ENCODE peak calls at places on chromosomes 11 and 22, in four cellular contexts. Z, H, S and R are unnamed samples.

GRCh38 chr11:58863697-58864096 is 19.2 kb upstream of the GLYATL2 start:
- DNase-seq in Z (no peak), H (no peak), S (no peak), R (no peak)

GRCh38 chr22:27135582-27135981 is 478.2 kb downstream of the MIAT start:
- DNase-seq in Z (no peak), H (no peak), S (peak), R (no peak)

GRCh38 chr11:123239371-123240150 is 44.5 kb upstream of the CLMP start:
- DNase-seq in Z (no peak), H (no peak), S (no peak), R (no peak)

GRCh38 chr11:28133146-28133545 is 25.0 kb downstream of the METTL15 start:
- DNase-seq in Z (no peak), H (no peak), S (no peak), R (no peak)

GRCh38 chr11:35066029-35066428 is 72.9 kb upstream of the CD44 start:
- DNase-seq in Z (no peak), H (no peak), S (no peak), R (no peak)

GRCh38 chr11:59556115-59556882 is 45.0 kb downstream of the OR4D9 start:
- DNase-seq in Z (peak), H (peak), S (peak), R (peak)

GRCh38 chr11:92399702-92400101 is 175.1 kb downstream of the FAT3 start:
- DNase-seq in Z (no peak), H (no peak), S (no peak), R (no peak)

GRCh38 chr11:46800177-46800576 is 45.9 kb downstream of the CKAP5 start:
- DNase-seq in Z (no peak), H (no peak), S (no peak), R (no peak)

GRCh38 chr22:17167486-17167885 is 8.4 kb upstream of the HDHD5 start:
- DNase-seq in Z (no peak), H (no peak), S (no peak), R (no peak)

GRCh38 chr11:81237139-81237538 is 1496.5 kb downstream of the FAM181B start:
- DNase-seq in Z (no peak), H (no peak), S (no peak), R (peak)

GRCh38 chr11:12625438-12626071 is 48.7 kb upstream of the TEAD1 start:
- DNase-seq in Z (no peak), H (no peak), S (peak), R (no peak)

GRCh38 chr11:104650234-104650633 is 248.0 kb downstream of the CASP12 start:
- DNase-seq in Z (no peak), H (no peak), S (no peak), R (no peak)

GRCh38 chr11:57426754-57427691 is at the start of gene SLC43A3:
- DNase-seq in Z (peak), H (peak), S (peak), R (peak)

GRCh38 chr11:84117394-84117793 is 831.2 kb upstream of the CCDC90B start:
- DNase-seq in Z (no peak), H (no peak), S (peak), R (no peak)

DNA sequence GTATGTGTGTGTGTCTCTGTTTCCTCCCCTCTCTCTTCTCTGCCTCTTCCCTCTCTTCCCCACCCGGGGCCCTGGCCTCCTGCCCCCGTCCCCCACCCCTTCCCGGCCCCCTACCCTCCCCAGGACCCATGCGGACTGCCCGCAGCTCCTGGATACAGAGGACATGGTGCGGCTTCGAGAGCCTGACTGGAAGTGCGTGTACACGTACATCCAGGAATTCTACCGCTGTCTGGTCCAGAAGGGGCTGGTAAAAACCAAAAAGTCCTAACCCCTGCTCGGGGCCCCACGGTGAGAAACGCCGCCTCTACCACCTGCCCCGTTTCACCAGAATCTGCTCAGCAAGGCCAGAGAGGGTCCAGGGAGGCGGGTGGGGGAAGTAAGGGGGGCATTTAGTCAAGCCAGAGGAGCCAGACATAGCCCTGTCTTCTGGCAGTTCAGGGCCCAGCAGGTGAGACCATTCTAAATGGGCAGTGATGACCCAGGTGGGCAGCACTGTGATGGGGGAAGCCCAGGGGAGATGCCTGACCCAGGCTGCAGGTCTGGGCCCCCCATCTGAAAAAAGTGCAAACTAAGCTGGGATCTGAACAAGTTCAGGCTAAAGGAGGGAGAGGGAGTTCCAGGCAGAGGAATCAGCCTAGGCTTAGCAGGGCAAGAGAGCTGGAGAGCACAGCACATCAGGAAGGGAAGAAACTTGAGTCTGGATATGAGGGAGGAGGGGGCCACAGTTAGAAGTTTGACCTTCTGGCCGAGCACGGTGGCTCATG is 6.4 kb downstream of the SELENOM start:
- DNase-seq in Z (no peak), H (no peak), S (no peak), R (no peak)
- TF ChIP-seq CTCF in Z (no peak), H (no peak), S (no peak), R (no peak)

DNA sequence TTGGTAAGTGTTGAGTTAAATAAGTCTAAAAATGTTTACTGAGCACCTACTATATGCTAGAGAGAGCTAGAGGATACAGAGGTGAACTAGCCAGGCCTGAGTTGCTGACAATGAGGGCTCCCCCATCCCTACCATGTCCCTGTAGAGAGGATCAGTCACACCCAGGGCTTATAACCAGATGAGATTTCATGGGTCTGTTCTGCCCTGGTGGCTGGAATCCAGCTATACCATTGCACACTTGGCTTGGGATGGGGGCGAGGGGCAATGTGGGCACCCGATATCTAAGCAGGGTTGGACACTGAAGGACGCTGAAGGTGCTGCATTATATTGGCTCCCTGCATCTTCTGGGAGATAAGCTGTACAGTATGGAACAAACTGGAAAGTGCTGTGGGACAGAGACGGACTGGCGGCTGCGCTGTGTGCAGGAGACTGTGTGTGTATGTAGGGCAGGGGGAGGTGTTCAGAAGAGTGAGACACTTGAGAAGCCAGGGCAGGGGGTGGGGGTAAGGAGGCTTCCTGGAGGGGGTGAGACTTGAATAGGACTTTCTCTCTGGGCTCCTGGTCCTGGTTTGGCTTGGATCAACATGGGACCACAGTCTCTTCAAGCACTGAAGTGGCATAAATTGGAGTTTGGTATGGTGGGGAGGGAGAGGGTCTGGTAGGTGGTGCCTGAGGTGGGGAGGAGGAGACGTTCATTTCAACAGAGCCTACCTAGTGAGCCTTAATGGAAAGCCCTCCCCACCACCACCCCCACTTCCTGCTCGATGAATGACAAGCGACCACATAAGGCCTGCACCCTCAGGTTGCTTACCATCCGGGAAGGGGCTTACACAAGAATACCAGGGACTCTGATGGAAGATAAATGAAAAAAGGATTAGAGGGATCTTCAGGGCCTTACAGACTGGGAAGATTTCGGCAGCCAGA is 1.8 kb downstream of the CD82 start:
- DNase-seq in Z (no peak), H (peak), S (no peak), R (no peak)
- TF ChIP-seq CTCF in Z (no peak), H (no peak), S (no peak), R (no peak)

GRCh38 chr11:120147950-120148270 is 10.0 kb upstream of the TRIM29 start:
- DNase-seq in Z (peak), H (no peak), S (no peak), R (no peak)
- TF ChIP-seq CTCF in Z (no peak), H (no peak), S (no peak), R (no peak)

GRCh38 chr22:50072714-50073538 is 12.3 kb downstream of the MLC1 start:
- DNase-seq in Z (no peak), H (no peak), S (no peak), R (no peak)

GRCh38 chr22:50072167-50072555 is 13.1 kb downstream of the MLC1 start:
- DNase-seq in Z (no peak), H (no peak), S (no peak), R (no peak)

GRCh38 chr22:50074551-50075042 is 10.6 kb downstream of the MLC1 start:
- DNase-seq in Z (no peak), H (no peak), S (no peak), R (no peak)

GRCh38 chr22:50071432-50072166 is 13.5 kb upstream of the TTLL8 start:
- DNase-seq in Z (no peak), H (no peak), S (peak), R (no peak)

DNA sequence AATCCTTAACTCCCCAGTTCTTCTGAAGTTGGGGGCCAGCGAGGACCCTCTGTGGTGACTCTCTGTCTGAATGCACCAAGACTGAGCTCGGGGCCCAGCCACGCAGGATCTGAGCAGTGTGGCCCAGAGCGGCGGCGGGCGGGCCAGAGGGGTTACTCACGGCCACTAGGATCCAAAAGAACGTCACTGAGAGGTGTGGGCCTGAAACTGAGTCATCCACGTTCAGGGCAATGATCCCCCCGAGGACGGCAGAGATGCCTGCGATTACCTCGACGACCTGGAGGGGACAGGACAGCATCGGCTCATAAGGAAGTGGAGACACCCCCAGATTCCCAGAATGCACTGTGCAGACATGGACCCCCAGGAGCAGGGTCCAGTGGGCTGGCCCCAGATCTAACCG is 11.2 kb downstream of the MLC1 start:
- DNase-seq in Z (no peak), H (no peak), S (no peak), R (no peak)
- TF ChIP-seq CTCF in Z (no peak), H (no peak), S (no peak), R (no peak)

DNA sequence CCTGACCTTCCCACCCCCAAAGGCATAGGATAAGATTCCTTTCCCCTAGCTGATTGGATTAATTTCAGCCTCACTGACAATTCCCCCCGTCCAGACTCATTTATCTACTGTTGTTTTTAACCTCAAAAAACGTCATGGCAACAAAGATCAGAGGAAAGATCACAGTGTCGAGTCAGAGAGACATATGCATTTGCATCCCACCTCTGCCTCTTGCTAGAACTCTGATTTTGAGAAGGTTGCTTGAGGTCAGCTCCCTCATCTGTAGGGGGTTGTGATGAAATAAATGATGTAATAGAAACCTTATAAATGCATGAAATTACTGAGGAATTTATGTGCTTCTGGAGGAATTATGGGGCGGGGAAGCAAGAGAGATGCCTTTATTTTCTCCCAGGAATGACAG is 53.3 kb upstream of the SYN3 start:
- DNase-seq in Z (no peak), H (no peak), S (no peak), R (no peak)
- TF ChIP-seq CTCF in Z (no peak), H (no peak), S (no peak), R (no peak)

GRCh38 chr11:8766043-8766992 is 83.7 kb downstream of the RPL27A start:
- DNase-seq in Z (no peak), H (no peak), S (no peak), R (no peak)
- TF ChIP-seq CTCF in Z (no peak), H (no peak), S (no peak), R (no peak)

DNA sequence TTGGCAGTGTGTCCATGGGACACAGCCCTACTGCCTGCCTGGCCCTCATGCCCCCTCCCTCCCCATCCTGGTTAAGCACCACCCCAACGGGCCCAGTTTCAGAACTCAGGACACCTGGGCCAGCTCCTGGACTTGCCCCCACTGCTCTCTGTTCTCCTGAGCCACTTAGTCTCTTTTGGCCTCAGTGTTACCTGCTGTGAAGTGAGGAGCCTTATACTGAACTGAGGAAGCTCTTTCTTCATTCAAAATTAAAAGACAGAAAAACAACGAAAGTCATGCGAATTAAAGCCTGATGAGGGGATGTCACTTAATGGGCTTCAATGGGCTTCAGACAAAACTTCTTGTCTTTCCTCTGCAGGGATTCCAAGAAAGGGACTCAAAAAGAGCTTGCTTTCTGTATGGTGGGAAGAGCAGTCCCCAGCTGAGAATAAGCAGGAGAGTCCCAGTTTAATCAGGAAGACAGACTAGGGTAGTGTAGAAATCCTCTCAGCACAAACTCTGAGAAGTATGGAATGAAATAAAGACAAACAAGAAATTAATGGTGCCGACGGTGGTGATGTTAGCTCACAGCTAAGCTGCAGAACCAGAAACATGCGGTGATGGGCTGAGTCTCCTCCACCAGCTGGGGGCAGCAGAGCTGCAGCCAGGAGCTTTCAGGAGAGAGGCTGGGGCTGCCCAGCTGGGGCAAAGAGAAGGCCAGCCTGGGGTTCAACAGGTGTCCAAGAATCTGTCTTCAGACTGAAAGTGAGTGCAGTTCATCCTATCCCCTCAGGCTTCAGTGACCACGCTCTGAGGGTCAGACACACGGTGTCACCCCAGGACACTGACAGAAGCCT is 101.0 kb downstream of the GGTLC2 start:
- DNase-seq in Z (no peak), H (peak), S (no peak), R (peak)
- TF ChIP-seq CTCF in Z (no peak), H (peak), S (no peak), R (peak)

GRCh38 chr11:126281666-126282175 is 1.2 kb upstream of the TIRAP start:
- DNase-seq in Z (no peak), H (no peak), S (no peak), R (no peak)

GRCh38 chr11:126281245-126281644 is 1.6 kb upstream of the TIRAP start:
- DNase-seq in Z (no peak), H (no peak), S (no peak), R (no peak)

GRCh38 chr11:126284829-126285228 is 1.9 kb downstream of the TIRAP start:
- DNase-seq in Z (peak), H (peak), S (peak), R (no peak)

GRCh38 chr11:126282361-126282741 is 542 bp upstream of the TIRAP start:
- DNase-seq in Z (peak), H (peak), S (peak), R (peak)

GRCh38 chr11:126282742-126283591 is at the start of gene TIRAP:
- DNase-seq in Z (peak), H (peak), S (peak), R (peak)
- TF ChIP-seq CTCF in Z (no peak), H (no peak), S (no peak), R (no peak)

GRCh38 chr11:101864098-101864497 is 50.7 kb upstream of the CEP126 start:
- DNase-seq in Z (no peak), H (no peak), S (no peak), R (no peak)

GRCh38 chr11:101860694-101861371 is 54.0 kb upstream of the CEP126 start:
- DNase-seq in Z (peak), H (peak), S (peak), R (peak)

GRCh38 chr11:101866619-101867491 is 48.0 kb upstream of the CEP126 start:
- DNase-seq in Z (no peak), H (no peak), S (peak), R (no peak)

GRCh38 chr11:101863361-101863760 is 51.4 kb upstream of the CEP126 start:
- DNase-seq in Z (no peak), H (no peak), S (peak), R (no peak)

GRCh38 chr11:101862410-101863233 is 52.2 kb upstream of the CEP126 start:
- DNase-seq in Z (peak), H (no peak), S (peak), R (peak)
- TF ChIP-seq CTCF in Z (no peak), H (no peak), S (no peak), R (no peak)

DNA sequence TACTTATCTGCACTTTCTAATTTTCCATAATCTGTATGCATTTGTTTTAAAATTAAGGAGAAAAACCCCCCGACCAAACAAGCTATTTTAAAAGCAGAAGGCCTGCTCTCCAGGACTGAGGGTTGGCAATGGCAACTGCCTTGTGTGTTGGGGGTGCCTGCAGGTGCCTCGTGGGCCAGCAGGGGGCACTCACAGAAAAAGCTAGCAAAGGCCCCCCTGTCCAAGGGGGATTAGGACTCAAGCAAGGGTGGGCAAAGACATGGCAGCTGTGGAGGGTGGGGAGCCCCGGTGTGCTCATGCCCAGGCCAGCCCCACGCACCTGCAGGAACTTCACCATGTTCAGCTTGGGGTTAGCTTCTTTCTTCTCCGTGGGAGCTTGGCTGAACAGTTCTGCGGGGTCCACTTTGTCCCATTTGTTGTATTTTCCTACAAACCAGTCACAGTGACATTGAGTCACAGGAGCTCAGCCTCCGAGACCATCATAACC is 10.3 kb downstream of the TOP3B start:
- DNase-seq in Z (no peak), H (peak), S (no peak), R (peak)
- TF ChIP-seq CTCF in Z (no peak), H (peak), S (peak), R (peak)